ENCODE peak calls at places on chromosomes 12 and 14, in eight cellular contexts. V is GM13977; B is Caki2; C is stimulated activated CD4-positive, alpha-beta T cell treated with anti-CD3 and anti-CD28 coated beads, TNF-alpha, amount 100 ng/mL, for 1 hour; H is cardiac septum; Q is activated CD4-positive, alpha-beta T cell treated with anti-CD3 and anti-CD28 coated beads, Interleukin-2, amount 50 U/mL, for 48 hours; E is NCI-H2081 treated with DMSO at 0.1 percent for 48 hours; F is T-helper 9 cell. N is an unnamed sample.
A peak's percentile ranks its signal among the peaks of the same experiment; 100 is the strongest.

GRCh38 chr12:10634427-10634826 is 21.0 kb upstream of the MAGOHB start:
- DNase-seq in V (no peak), B (peak; percentile 81), C (no peak), H (no peak), Q (no peak), E (no peak), F (no peak), N (no peak)

GRCh38 chr14:104320611-104321086 is 182.3 kb downstream of the KIF26A start:
- DNase-seq in V (no peak), B (no peak), C (no peak), H (peak; percentile 73), Q (no peak), E (no peak), F (no peak), N (no peak)

GRCh38 chr12:73677520-73678291 is 859.9 kb upstream of the ATXN7L3B start:
- DNase-seq in V (no peak), B (no peak), C (no peak), H (no peak), Q (no peak), E (no peak), F (no peak), N (no peak)

GRCh38 chr14:105528197-105528858 is 1.9 kb downstream of the TMEM121 start:
- DNase-seq in V (peak; percentile 97), B (peak; percentile 58), C (peak; percentile 67), H (peak; percentile 90), Q (peak; percentile 84), E (no peak), F (peak; percentile 78), N (peak; percentile 96)

GRCh38 chr14:100147691-100148464 is 11.6 kb downstream of the DEGS2 start:
- DNase-seq in V (no peak), B (no peak), C (no peak), H (no peak), Q (no peak), E (no peak), F (no peak), N (no peak)

GRCh38 chr12:31740618-31741017 is 11.8 kb upstream of the AMN1 start:
- DNase-seq in V (no peak), B (no peak), C (no peak), H (no peak), Q (no peak), E (no peak), F (no peak), N (no peak)

GRCh38 chr14:101335061-101335661 is 226.1 kb upstream of the DIO3 start:
- DNase-seq in V (no peak), B (no peak), C (no peak), H (no peak), Q (no peak), E (no peak), F (no peak), N (no peak)

GRCh38 chr12:123148223-123148622 is 2.7 kb downstream of the PITPNM2 start:
- DNase-seq in V (no peak), B (no peak), C (no peak), H (no peak), Q (no peak), E (no peak), F (no peak), N (no peak)

GRCh38 chr12:86914716-86915115 is 658.5 kb upstream of the MGAT4C start:
- DNase-seq in V (peak; percentile 29), B (peak; percentile 61), C (no peak), H (no peak), Q (no peak), E (peak; percentile 1), F (no peak), N (peak; percentile 31)

GRCh38 chr12:99140017-99140726 is 495.1 kb downstream of the APAF1 start:
- DNase-seq in V (no peak), B (no peak), C (no peak), H (no peak), Q (no peak), E (no peak), F (no peak), N (no peak)

GRCh38 chr12:123388218-123388947 is 4.5 kb downstream of the KMT5A start:
- DNase-seq in V (peak; percentile 95), B (peak; percentile 65), C (peak; percentile 57), H (peak; percentile 93), Q (peak; percentile 80), E (no peak), F (peak; percentile 70), N (peak; percentile 95)

GRCh38 chr12:132043216-132043615 is 93.5 kb downstream of the EP400 start:
- DNase-seq in V (no peak), B (no peak), C (no peak), H (no peak), Q (no peak), E (no peak), F (no peak), N (no peak)

GRCh38 chr12:52942914-52943207 is 6.1 kb upstream of the KRT18 start:
- DNase-seq in V (no peak), B (no peak), C (no peak), H (no peak), Q (no peak), E (no peak), F (no peak), N (no peak)

GRCh38 chr12:674272-674781 is 11.1 kb upstream of the NINJ2 start:
- DNase-seq in V (peak; percentile 58), B (no peak), C (no peak), H (no peak), Q (peak; percentile 75), E (no peak), F (peak; percentile 44), N (peak; percentile 64)

GRCh38 chr12:77940011-77940423 is 109.3 kb downstream of the NAV3 start:
- DNase-seq in V (no peak), B (peak; percentile 96), C (no peak), H (no peak), Q (no peak), E (no peak), F (no peak), N (no peak)

GRCh38 chr12:81077329-81077685 is 572 bp upstream of the ACSS3 start:
- DNase-seq in V (no peak), B (no peak), C (no peak), H (peak; percentile 77), Q (no peak), E (no peak), F (no peak), N (no peak)

GRCh38 chr14:51448831-51449665 is 202.7 kb upstream of the FRMD6 start:
- DNase-seq in V (no peak), B (peak; percentile 28), C (no peak), H (no peak), Q (no peak), E (no peak), F (no peak), N (no peak)

GRCh38 chr12:76346798-76347420 is 1.3 kb downstream of the BBS10 start:
- DNase-seq in V (no peak), B (peak; percentile 55), C (no peak), H (no peak), Q (peak; percentile 20), E (no peak), F (no peak), N (peak; percentile 41)

GRCh38 chr12:104582739-104583138 is 126.0 kb downstream of the CHST11 start:
- DNase-seq in V (peak; percentile 72), B (no peak), C (no peak), H (no peak), Q (no peak), E (no peak), F (no peak), N (peak; percentile 74)

GRCh38 chr14:59463773-59464650 is 1.2 kb downstream of the GPR135 start:
- DNase-seq in V (peak; percentile 64), B (no peak), C (no peak), H (no peak), Q (peak; percentile 44), E (no peak), F (no peak), N (peak; percentile 70)

GRCh38 chr12:56688846-56689113 is 696 bp upstream of the PTGES3 start:
- DNase-seq in V (peak; percentile 61), B (no peak), C (no peak), H (no peak), Q (no peak), E (no peak), F (no peak), N (peak; percentile 67)

GRCh38 chr12:117417004-117417403 is 55.6 kb upstream of the NOS1 start:
- DNase-seq in V (no peak), B (no peak), C (no peak), H (no peak), Q (no peak), E (no peak), F (no peak), N (no peak)

GRCh38 chr12:103667129-103667528 is 80.1 kb downstream of the STAB2 start:
- DNase-seq in V (no peak), B (no peak), C (no peak), H (no peak), Q (no peak), E (no peak), F (no peak), N (no peak)

GRCh38 chr12:76588881-76589565 is 29.5 kb upstream of the OSBPL8 start:
- DNase-seq in V (no peak), B (no peak), C (no peak), H (no peak), Q (no peak), E (no peak), F (no peak), N (no peak)

GRCh38 chr12:52581066-52581465 is 7.4 kb upstream of the KRT74 start:
- DNase-seq in V (no peak), B (no peak), C (no peak), H (peak; percentile 50), Q (no peak), E (no peak), F (no peak), N (no peak)

GRCh38 chr12:851343-851742 is 98.2 kb downstream of the RAD52 start:
- DNase-seq in V (no peak), B (no peak), C (no peak), H (no peak), Q (no peak), E (no peak), F (no peak), N (no peak)

GRCh38 chr12:114306646-114307045 is 99.3 kb downstream of the TBX5 start:
- DNase-seq in V (no peak), B (no peak), C (no peak), H (no peak), Q (no peak), E (no peak), F (no peak), N (no peak)

GRCh38 chr14:74685054-74685453 is 27.8 kb downstream of the AREL1 start:
- DNase-seq in V (no peak), B (no peak), C (no peak), H (no peak), Q (no peak), E (no peak), F (no peak), N (no peak)

GRCh38 chr12:19288161-19288560 is 151.1 kb upstream of the AEBP2 start:
- DNase-seq in V (no peak), B (no peak), C (no peak), H (no peak), Q (no peak), E (no peak), F (no peak), N (no peak)

GRCh38 chr14:49594347-49595089 is 4.2 kb upstream of the LRR1 start:
- DNase-seq in V (peak; percentile 46), B (no peak), C (no peak), H (no peak), Q (no peak), E (no peak), F (no peak), N (peak; percentile 49)

GRCh38 chr12:106046301-106046846 is 92.4 kb downstream of the NUAK1 start:
- DNase-seq in V (no peak), B (no peak), C (no peak), H (no peak), Q (no peak), E (no peak), F (no peak), N (no peak)